ENCODE peak calls at places on chromosome 16, in four cellular contexts. Y is HS-5, F is kidney, S is GM12865. A is an unnamed sample.

GRCh38 chr16:8146613-8147012 is 443.7 kb downstream of the TMEM114 start:
- DNase-seq in Y (no peak), S (no peak), F (no peak), A (no peak)

GRCh38 chr16:1184156-1184868 is 31.4 kb downstream of the CACNA1H start:
- DNase-seq in S (no peak), Y (no peak), F (no peak), A (no peak)

GRCh38 chr16:84061236-84061830 is 18.7 kb upstream of the SLC38A8 start:
- DNase-seq in Y (no peak), S (no peak), F (peak), A (no peak)

GRCh38 chr16:81366316-81366932 is 51.7 kb downstream of the GAN start:
- DNase-seq in S (peak), F (no peak), Y (peak), A (no peak)

GRCh38 chr16:70713781-70714180 is 27.9 kb upstream of the MTSS2 start:
- DNase-seq in S (no peak), F (no peak), Y (no peak), A (no peak)

GRCh38 chr16:9139965-9140364 is 48.5 kb downstream of the HAPSTR1 start:
- DNase-seq in F (no peak), Y (no peak), S (peak), A (no peak)

GRCh38 chr16:73735954-73736353 is 560.7 kb upstream of the PSMD7 start:
- DNase-seq in Y (no peak), F (no peak), S (peak), A (no peak)

GRCh38 chr16:67928561-67929364 is 2.9 kb downstream of the CTRL start:
- DNase-seq in Y (no peak), S (peak), F (peak), A (no peak)